ENCODE peak calls at places on chromosomes 11 and 22, in eight cellular contexts. V is pancreas, L is esophagus squamous epithelium, T is adrenal gland, K is fibroblast of lung, Y is GM23338, J is IMR-90, D is lung. Z is an unnamed sample.
A peak's percentile ranks its signal among the peaks of the same experiment; 100 is the strongest.

GRCh38 chr11:108518581-108518980 is 20.4 kb upstream of the POGLUT3 start:
- DNase-seq in V (no peak), L (no peak), T (no peak), K (no peak), Y (no peak), J (no peak), D (no peak), Z (no peak)

GRCh38 chr22:19448076-19448607 is 631 bp upstream of the C22orf39 start:
- DNase-seq in V (no peak), L (no peak), T (peak; percentile 65), K (peak; percentile 59), Y (peak; percentile 60), J (peak; percentile 43), D (peak; percentile 35), Z (peak; percentile 27)

GRCh38 chr11:102868359-102868758 is 6.4 kb downstream of the MMP12 start:
- DNase-seq in V (no peak), L (no peak), T (no peak), K (no peak), Y (no peak), J (peak; percentile 44), D (no peak), Z (no peak)

GRCh38 chr11:102168483-102168882 is 58.2 kb downstream of the YAP1 start:
- DNase-seq in V (no peak), L (no peak), T (no peak), K (no peak), Y (peak; percentile 39), J (no peak), D (no peak), Z (no peak)

GRCh38 chr11:6404341-6405038 is 14.2 kb downstream of the SMPD1 start:
- DNase-seq in V (no peak), L (no peak), T (no peak), K (no peak), Y (no peak), J (peak; percentile 70), D (no peak), Z (no peak)

GRCh38 chr11:59273008-59273841 is 60.5 kb upstream of the MPEG1 start:
- DNase-seq in V (no peak), L (no peak), T (no peak), K (no peak), Y (no peak), J (no peak), D (no peak), Z (no peak)

GRCh38 chr11:87031433-87032170 is 6.1 kb upstream of the TMEM135 start:
- DNase-seq in V (no peak), L (no peak), T (no peak), K (no peak), Y (no peak), J (no peak), D (no peak), Z (no peak)

GRCh38 chr11:62726156-62727006 is 876 bp downstream of the HNRNPUL2 start:
- DNase-seq in V (peak; percentile 82), L (no peak), T (no peak), K (no peak), Y (no peak), J (no peak), D (no peak), Z (no peak)

GRCh38 chr11:126997196-126997595 is 3.4 kb downstream of the KIRREL3 start:
- DNase-seq in V (no peak), L (no peak), T (no peak), K (no peak), Y (no peak), J (peak; percentile 23), D (no peak), Z (no peak)

DNA sequence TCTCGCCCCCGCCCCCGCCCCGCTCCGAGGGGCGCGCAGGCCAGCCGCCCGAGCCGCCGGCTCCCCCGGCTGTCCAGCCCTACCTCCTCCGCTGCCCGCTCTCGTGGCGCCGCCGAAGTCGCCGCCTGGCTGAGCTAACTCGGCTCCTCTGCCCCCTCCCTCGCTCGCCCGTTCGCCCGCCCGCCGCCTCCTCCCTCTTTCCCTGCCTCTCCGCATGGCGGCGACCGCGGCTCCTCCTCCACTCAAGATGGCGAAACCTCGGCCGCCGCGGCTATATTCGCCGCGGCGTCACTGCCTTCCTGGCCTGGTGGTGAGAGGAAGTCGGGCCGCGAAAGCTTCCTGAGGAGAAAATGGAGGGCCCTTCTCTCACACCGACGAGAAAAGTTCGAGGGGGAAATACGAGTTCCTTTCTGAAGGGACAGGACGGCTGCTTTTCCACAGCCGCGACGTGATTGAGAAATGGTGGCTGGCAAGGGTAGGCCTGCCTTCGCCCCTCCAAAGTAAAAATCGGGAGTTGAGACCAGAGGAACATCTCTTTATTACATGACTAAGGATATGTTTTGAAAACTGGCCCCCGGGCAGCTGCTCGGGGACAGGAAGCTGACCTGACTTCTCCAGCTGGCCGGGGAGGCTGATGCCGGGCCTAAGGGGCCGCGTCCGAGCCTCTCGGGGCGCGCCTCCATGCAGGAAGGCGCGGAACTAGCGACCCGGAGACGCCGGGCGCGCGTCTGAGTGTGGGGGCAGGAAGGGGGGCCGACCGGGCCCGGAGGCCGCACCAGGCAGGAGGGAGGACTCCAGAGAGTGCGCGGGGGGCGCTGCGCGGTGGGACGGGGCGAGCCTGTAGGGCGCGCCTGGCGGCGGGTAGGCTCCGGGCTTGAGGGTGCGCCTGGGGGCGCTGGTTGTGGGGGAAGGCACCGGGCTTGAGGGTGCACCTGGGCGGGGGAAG is at the start of gene DDX6:
- DNase-seq in V (peak; percentile 98), L (peak; percentile 70), T (peak; percentile 93), K (peak; percentile 89), Y (peak; percentile 88), J (peak; percentile 86), D (peak; percentile 94), Z (peak; percentile 93)
- TF ChIP-seq CTCF in V (no peak), L (peak; percentile 31), T (peak; percentile 24), K (peak; percentile 38), Y (peak; percentile 48), J (peak; percentile 50), D (no peak), Z (peak; percentile 46)

GRCh38 chr11:57545883-57546282 is 8.5 kb downstream of the SMTNL1 start:
- DNase-seq in V (peak; percentile 65), L (no peak), T (no peak), K (no peak), Y (no peak), J (no peak), D (no peak), Z (no peak)

GRCh38 chr11:57544566-57544965 is 7.2 kb downstream of the SMTNL1 start:
- DNase-seq in V (no peak), L (no peak), T (no peak), K (no peak), Y (no peak), J (no peak), D (no peak), Z (no peak)

GRCh38 chr11:57546451-57546850 is 9.1 kb downstream of the SMTNL1 start:
- DNase-seq in V (no peak), L (no peak), T (no peak), K (no peak), Y (no peak), J (no peak), D (no peak), Z (no peak)

GRCh38 chr11:57547854-57548377 is 10.5 kb downstream of the SMTNL1 start:
- DNase-seq in V (no peak), L (no peak), T (peak; percentile 75), K (no peak), Y (no peak), J (no peak), D (no peak), Z (no peak)

GRCh38 chr11:57546869-57547518 is 9.6 kb downstream of the SMTNL1 start:
- DNase-seq in V (no peak), L (no peak), T (peak; percentile 50), K (peak; percentile 23), Y (peak; percentile 67), J (peak; percentile 72), D (no peak), Z (no peak)
- H3K27ac ChIP-seq in V (no peak overlapping the region), L (no peak overlapping the region), T (no peak overlapping the region), K (no peak overlapping the region), Y (no peak overlapping the region), J (no peak overlapping the region), D (no peak overlapping the region), Z (no peak overlapping the region)

GRCh38 chr11:1009371-1009770 is 27.1 kb downstream of the MUC6 start:
- DNase-seq in V (peak; percentile 67), L (no peak), T (no peak), K (no peak), Y (no peak), J (no peak), D (no peak), Z (no peak)

GRCh38 chr11:1006762-1007161 is 29.8 kb downstream of the MUC6 start:
- DNase-seq in V (peak; percentile 88), L (no peak), T (no peak), K (no peak), Y (no peak), J (no peak), D (no peak), Z (no peak)

GRCh38 chr11:1007279-1007678 is 29.2 kb downstream of the MUC6 start:
- DNase-seq in V (peak; percentile 33), L (no peak), T (no peak), K (no peak), Y (no peak), J (no peak), D (no peak), Z (no peak)

GRCh38 chr11:1008781-1009180 is 27.7 kb downstream of the MUC6 start:
- DNase-seq in V (peak; percentile 51), L (no peak), T (no peak), K (no peak), Y (no peak), J (no peak), D (no peak), Z (no peak)

DNA sequence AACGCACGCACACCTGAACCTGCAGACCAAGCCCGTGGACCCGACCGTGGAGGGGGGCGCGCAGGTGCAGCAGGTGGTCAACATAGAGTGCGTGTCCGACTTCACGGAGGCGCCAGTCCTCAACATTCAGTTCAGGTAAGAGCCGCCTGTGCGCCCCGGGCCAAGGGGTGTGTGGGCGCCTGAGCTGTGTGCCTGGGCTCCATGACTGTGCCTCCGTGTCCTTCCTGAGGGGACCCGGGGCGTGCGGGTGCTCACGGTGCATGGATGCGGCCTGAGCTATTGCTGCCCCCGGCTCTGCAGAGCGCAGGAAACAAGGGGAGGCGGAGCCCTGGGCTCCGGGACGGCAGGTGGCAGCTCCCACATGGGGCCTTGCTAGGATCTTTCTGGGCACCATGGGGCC is 28.5 kb downstream of the MUC6 start:
- DNase-seq in V (peak; percentile 68), L (no peak), T (no peak), K (no peak), Y (no peak), J (no peak), D (no peak), Z (no peak)
- H3K4me3 ChIP-seq in V (no peak overlapping the region), L (no peak overlapping the region), T (no peak overlapping the region), K (no peak overlapping the region), Y (no peak overlapping the region), J (no peak overlapping the region), D (no peak overlapping the region), Z (no peak overlapping the region)

GRCh38 chr11:14042686-14043440 is 80.3 kb downstream of the SPON1 start:
- DNase-seq in V (no peak), L (no peak), T (no peak), K (no peak), Y (no peak), J (no peak), D (no peak), Z (no peak)

GRCh38 chr11:14045417-14045816 is 82.9 kb downstream of the SPON1 start:
- DNase-seq in V (no peak), L (no peak), T (no peak), K (no peak), Y (no peak), J (no peak), D (no peak), Z (no peak)

GRCh38 chr11:14041565-14041964 is 79.0 kb downstream of the SPON1 start:
- DNase-seq in V (no peak), L (no peak), T (no peak), K (no peak), Y (peak; percentile 2), J (no peak), D (no peak), Z (no peak)

GRCh38 chr11:14036495-14036894 is 74.0 kb downstream of the SPON1 start:
- DNase-seq in V (no peak), L (no peak), T (no peak), K (no peak), Y (no peak), J (peak; percentile 29), D (no peak), Z (no peak)

GRCh38 chr11:14041040-14041439 is 78.5 kb downstream of the SPON1 start:
- DNase-seq in V (no peak), L (no peak), T (no peak), K (peak; percentile 35), Y (peak; percentile 75), J (peak; percentile 22), D (no peak), Z (no peak)
- TF ChIP-seq CTCF in V (no peak), L (no peak), T (no peak), K (peak; percentile 39), Y (peak; percentile 73), J (peak; percentile 50), D (no peak), Z (no peak)

Z was measured in heart right ventricle.